ENCODE peak calls at places on chromosomes 1 and 21, in ten cellular contexts. J, O, Y, C, H, A, G, F, I and T are unnamed samples.

GRCh38 chr1:14259191-14259757 is 339.2 kb upstream of the KAZN start:
- DNase-seq in Y (no peak), J (no peak), I (no peak), H (no peak), A (no peak), F (peak; percentile 11), G (no peak), C (peak; percentile 84), O (no peak), T (no peak)

GRCh38 chr21:44800103-44800502 is 1.5 kb downstream of the UBE2G2 start:
- DNase-seq in G (no peak), H (peak; percentile 32), C (peak; percentile 31), J (peak; percentile 51), I (peak; percentile 43), A (peak; percentile 76), Y (no peak), O (peak; percentile 52), F (no peak), T (peak; percentile 36)

GRCh38 chr1:168767885-168768584 is 39.0 kb upstream of the DPT start:
- DNase-seq in H (no peak), I (no peak), G (no peak), J (no peak), F (peak; percentile 13), O (no peak), C (peak; percentile 50), A (peak; percentile 17), Y (no peak), T (no peak)

GRCh38 chr1:213409208-213409631 is 358.2 kb downstream of the RPS6KC1 start:
- DNase-seq in J (no peak), I (no peak), G (no peak), A (no peak), O (no peak), C (no peak), Y (no peak), F (no peak), H (no peak), T (no peak)

GRCh38 chr1:64884261-64885040 is 81.9 kb downstream of the JAK1 start:
- DNase-seq in I (no peak), H (no peak), F (no peak), A (no peak), O (no peak), G (no peak), Y (no peak), J (no peak), C (no peak), T (no peak)

GRCh38 chr1:22104865-22105437 is 37.9 kb downstream of the WNT4 start:
- DNase-seq in Y (peak; percentile 17), I (no peak), C (no peak), O (no peak), J (no peak), A (no peak), H (no peak), G (peak; percentile 36), F (no peak), T (no peak)

GRCh38 chr1:3543076-3544049 is 67.9 kb downstream of the MEGF6 start:
- DNase-seq in F (no peak), A (peak; percentile 23), G (no peak), H (no peak), Y (no peak), C (peak; percentile 53), J (no peak), I (peak; percentile 50), O (no peak), T (no peak)

GRCh38 chr1:96525657-96526613 is 195.6 kb upstream of the PTBP2 start:
- DNase-seq in F (no peak), H (no peak), O (no peak), G (no peak), C (no peak), A (no peak), J (no peak), I (no peak), Y (no peak), T (no peak)

GRCh38 chr1:159122005-159122621 is 45.5 kb upstream of the AIM2 start:
- DNase-seq in A (peak; percentile 7), Y (no peak), C (no peak), H (no peak), G (no peak), F (no peak), J (no peak), O (no peak), I (no peak), T (no peak)

GRCh38 chr1:70411360-70411844 is 334 bp downstream of the CTH start:
- DNase-seq in J (no peak), I (no peak), A (no peak), C (no peak), G (no peak), Y (no peak), F (no peak), O (peak; percentile 30), H (no peak), T (no peak)

GRCh38 chr1:9280015-9280860 is 12.5 kb upstream of the SPSB1 start:
- DNase-seq in O (no peak), H (no peak), Y (no peak), G (peak; percentile 84), C (no peak), J (peak; percentile 28), A (peak; percentile 92), F (no peak), I (peak; percentile 75), T (no peak)

GRCh38 chr1:48242126-48242736 is 19.7 kb downstream of the SLC5A9 start:
- DNase-seq in C (no peak), F (no peak), A (no peak), J (no peak), O (no peak), H (no peak), Y (no peak), I (no peak), G (no peak), T (no peak)

GRCh38 chr1:228975238-228975929 is 240.1 kb downstream of the RHOU start:
- DNase-seq in H (no peak), G (no peak), I (no peak), Y (no peak), J (no peak), O (no peak), F (no peak), C (no peak), A (no peak), T (no peak)